ENCODE peak calls at places on chromosomes 3 and 15, in six cellular contexts. J, E, I, Z, R and V are unnamed samples.
A peak's percentile ranks its signal among the peaks of the same experiment; 100 is the strongest.

GRCh38 chr3:169939320-169939719 is 27.3 kb upstream of the SEC62 start:
- DNase-seq in J (no peak), E (peak; percentile 20), I (no peak), Z (no peak), R (no peak), V (no peak)

GRCh38 chr3:82157952-82158351 is 396.5 kb upstream of the GBE1 start:
- DNase-seq in J (no peak), E (no peak), I (no peak), Z (peak; percentile 69), R (no peak), V (peak; percentile 5)

GRCh38 chr15:27133244-27133643 is 162.3 kb downstream of the GABRG3 start:
- DNase-seq in J (no peak), E (no peak), I (no peak), Z (no peak), R (no peak), V (no peak)

GRCh38 chr15:58932791-58933310 is 628 bp downstream of the SLTM start:
- DNase-seq in J (no peak), E (peak; percentile 72), I (peak; percentile 69), Z (peak; percentile 33), R (no peak), V (no peak)

GRCh38 chr3:108554913-108555571 is 34.2 kb downstream of the CIP2A start:
- DNase-seq in J (no peak), E (no peak), I (no peak), Z (no peak), R (no peak), V (no peak)

GRCh38 chr3:174358252-174358651 is 500.9 kb upstream of the NAALADL2 start:
- DNase-seq in J (no peak), E (no peak), I (no peak), Z (no peak), R (no peak), V (no peak)

GRCh38 chr3:17579289-17580031 is 163.0 kb downstream of the TBC1D5 start:
- DNase-seq in J (no peak), E (peak; percentile 89), I (no peak), Z (peak; percentile 0), R (no peak), V (no peak)

GRCh38 chr15:78930577-78931388 is 14.1 kb downstream of the CTSH start:
- DNase-seq in J (no peak), E (no peak), I (no peak), Z (peak; percentile 98), R (peak; percentile 75), V (peak; percentile 75)

GRCh38 chr3:46825450-46825849 is 37.8 kb downstream of the MYL3 start:
- DNase-seq in J (no peak), E (peak; percentile 9), I (no peak), Z (no peak), R (no peak), V (no peak)

GRCh38 chr3:53773586-53774368 is 72.4 kb downstream of the CHDH start:
- DNase-seq in J (no peak), E (peak; percentile 3), I (no peak), Z (no peak), R (peak; percentile 65), V (no peak)

GRCh38 chr3:141422961-141423582 is 54.8 kb downstream of the ZBTB38 start:
- DNase-seq in J (no peak), E (no peak), I (no peak), Z (no peak), R (no peak), V (no peak)

GRCh38 chr15:67731112-67731761 is 94.1 kb upstream of the SKOR1 start:
- DNase-seq in J (no peak), E (no peak), I (no peak), Z (peak; percentile 6), R (no peak), V (no peak)

GRCh38 chr3:117036259-117036799 is 326.8 kb downstream of the TUSC7 start:
- DNase-seq in J (no peak), E (peak; percentile 88), I (no peak), Z (no peak), R (peak; percentile 76), V (no peak)

GRCh38 chr3:12893247-12893646 is 51.9 kb upstream of the RPL32 start:
- DNase-seq in J (no peak), E (no peak), I (no peak), Z (no peak), R (no peak), V (no peak)

GRCh38 chr3:10437272-10437994 is 68.0 kb downstream of the ATP2B2 start:
- DNase-seq in J (peak; percentile 76), E (peak; percentile 23), I (no peak), Z (no peak), R (no peak), V (peak; percentile 72)

GRCh38 chr3:168812234-168812633 is 716.5 kb upstream of the GOLIM4 start:
- DNase-seq in J (no peak), E (no peak), I (no peak), Z (no peak), R (no peak), V (no peak)

GRCh38 chr3:196163687-196164493 is 47.3 kb downstream of the ZDHHC19 start:
- DNase-seq in J (no peak), E (peak; percentile 64), I (peak; percentile 34), Z (no peak), R (no peak), V (no peak)